ENCODE peak calls at places on chromosomes 3 and 15, in nine cellular contexts. S is A549, N is ovary, P is prostate gland, W is HepG2, Y is right lobe of liver, A is IMR-90, B is spleen, I is tibial nerve. M is an unnamed sample.

GRCh38 chr15:95975212-95975611 is 355.3 kb upstream of the NR2F2 start:
- DNase-seq in S (no peak), A (no peak), B (no peak), P (no peak), N (no peak), W (no peak), I (no peak), Y (no peak), M (no peak)

GRCh38 chr3:133835961-133836360 is 30.3 kb downstream of the SRPRB start:
- DNase-seq in P (no peak), Y (peak), W (no peak), N (no peak), B (no peak), S (no peak), A (no peak), I (no peak), M (no peak)

GRCh38 chr3:136817448-136817847 is 1.5 kb upstream of the SLC35G2 start:
- DNase-seq in Y (no peak), N (no peak), A (peak), P (no peak), I (no peak), S (no peak), B (no peak), W (no peak), M (no peak)

GRCh38 chr15:66603301-66604179 is 37.7 kb upstream of the LCTL start:
- DNase-seq in A (peak), B (peak), W (peak), Y (peak), P (peak), N (peak), S (peak), I (peak), M (peak)

GRCh38 chr3:195117978-195118581 is 152.9 kb downstream of the XXYLT1 start:
- DNase-seq in A (peak), N (no peak), S (no peak), B (no peak), Y (no peak), W (no peak), I (no peak), P (no peak), M (peak)

GRCh38 chr3:84905556-84905920 is 53.3 kb upstream of the CADM2 start:
- DNase-seq in A (no peak), N (no peak), S (no peak), Y (no peak), B (no peak), I (no peak), P (no peak), W (no peak), M (no peak)

GRCh38 chr15:99986297-99987118 is 253.3 kb upstream of the LYSMD4 start:
- DNase-seq in N (no peak), S (no peak), Y (no peak), B (peak), A (no peak), W (no peak), P (no peak), I (no peak), M (peak)

GRCh38 chr3:98885851-98886250 is 15.6 kb downstream of the DCBLD2 start:
- DNase-seq in P (no peak), A (peak), B (no peak), S (no peak), Y (no peak), I (no peak), W (no peak), N (no peak), M (no peak)

GRCh38 chr3:141998674-141999290 is 122.3 kb downstream of the ATP1B3 start:
- DNase-seq in W (peak), S (peak), P (no peak), Y (no peak), A (peak), N (no peak), I (no peak), B (no peak), M (peak)

GRCh38 chr3:41199866-41200668 is 762 bp downstream of the CTNNB1 start:
- DNase-seq in W (no peak), N (peak), S (no peak), B (no peak), P (peak), Y (no peak), A (no peak), I (peak), M (peak)

GRCh38 chr15:31260646-31261265 is 65.9 kb upstream of the KLF13 start:
- DNase-seq in W (no peak), P (no peak), Y (peak), A (no peak), N (no peak), I (no peak), B (peak), S (no peak), M (no peak)

GRCh38 chr3:132180337-132180791 is 136.8 kb upstream of the ACP3 start:
- DNase-seq in Y (no peak), A (peak), P (peak), W (peak), S (peak), I (no peak), B (no peak), N (no peak), M (peak)

GRCh38 chr15:50315814-50316630 is 39.0 kb downstream of the GABPB1 start:
- DNase-seq in I (no peak), N (no peak), Y (no peak), B (no peak), P (no peak), A (peak), S (peak), W (peak), M (peak)

GRCh38 chr15:83320831-83321230 is 36.4 kb upstream of the BNC1 start:
- DNase-seq in I (no peak), A (no peak), Y (no peak), S (peak), B (no peak), N (no peak), P (no peak), W (no peak), M (no peak)

GRCh38 chr3:181510500-181510899 is 201.2 kb upstream of the SOX2 start:
- DNase-seq in B (no peak), S (no peak), W (no peak), P (no peak), I (no peak), N (no peak), A (no peak), Y (no peak), M (no peak)

GRCh38 chr3:106013971-106014370 is 145.2 kb upstream of the CBLB start:
- DNase-seq in P (no peak), S (peak), I (peak), N (no peak), B (no peak), A (peak), Y (no peak), W (no peak), M (peak)

GRCh38 chr3:177335728-177336127 is 138.4 kb upstream of the TBL1XR1 start:
- DNase-seq in S (no peak), Y (no peak), W (no peak), A (peak), I (no peak), B (no peak), N (no peak), P (peak), M (peak)

GRCh38 chr15:78840661-78841060 is 29.4 kb upstream of the ADAMTS7 start:
- DNase-seq in I (no peak), W (no peak), P (no peak), Y (no peak), S (no peak), A (no peak), B (peak), N (no peak), M (peak)

GRCh38 chr3:53941945-53942344 is 50.3 kb upstream of the SELENOK start:
- DNase-seq in A (no peak), P (no peak), S (no peak), I (no peak), N (no peak), Y (no peak), B (no peak), W (no peak), M (no peak)

GRCh38 chr3:55673764-55674163 is 186.7 kb upstream of the WNT5A start:
- DNase-seq in A (no peak), Y (no peak), N (no peak), B (no peak), I (no peak), W (no peak), P (no peak), S (no peak), M (no peak)

GRCh38 chr15:67149859-67150824 is 84.7 kb downstream of the SMAD3 start:
- DNase-seq in W (peak), P (no peak), I (no peak), A (peak), B (no peak), Y (no peak), S (peak), N (peak), M (peak)

DNA sequence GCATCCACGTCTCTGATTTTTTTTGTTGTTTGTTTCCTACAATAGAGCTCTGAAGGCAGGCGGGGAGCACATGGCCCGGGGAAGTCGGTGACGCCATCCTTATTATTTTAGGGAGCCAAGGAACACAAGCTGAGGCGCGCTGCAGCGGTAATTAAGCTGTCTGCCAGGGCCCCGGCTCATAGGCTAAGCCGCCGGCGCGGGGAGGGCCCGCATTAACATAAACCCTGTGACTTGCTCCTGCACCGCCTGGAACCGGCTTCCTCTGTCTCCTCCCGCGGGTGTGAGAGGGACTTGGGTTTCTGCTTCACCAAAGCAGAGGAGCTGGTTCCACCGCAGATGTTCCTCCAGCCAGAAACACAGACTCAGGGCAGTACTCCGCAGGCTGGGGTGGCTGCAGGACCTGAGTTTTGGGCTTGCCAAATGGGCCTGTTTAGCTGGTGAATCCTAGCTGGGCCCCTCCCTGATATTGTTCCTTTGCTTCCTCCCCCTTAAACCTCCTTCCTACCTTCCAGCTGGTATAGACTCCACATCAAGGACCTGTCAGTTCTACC is 25.3 kb downstream of the ANP32A start:
- DNase-seq in A (peak), Y (peak), B (peak), P (peak), W (no peak), S (no peak), N (peak), I (peak), M (no peak)
- H3K4me3 ChIP-seq in A (no peak), Y (no peak), B (no peak), P (no peak), W (no peak), S (no peak), N (no peak), I (peak), M (no peak)

DNA sequence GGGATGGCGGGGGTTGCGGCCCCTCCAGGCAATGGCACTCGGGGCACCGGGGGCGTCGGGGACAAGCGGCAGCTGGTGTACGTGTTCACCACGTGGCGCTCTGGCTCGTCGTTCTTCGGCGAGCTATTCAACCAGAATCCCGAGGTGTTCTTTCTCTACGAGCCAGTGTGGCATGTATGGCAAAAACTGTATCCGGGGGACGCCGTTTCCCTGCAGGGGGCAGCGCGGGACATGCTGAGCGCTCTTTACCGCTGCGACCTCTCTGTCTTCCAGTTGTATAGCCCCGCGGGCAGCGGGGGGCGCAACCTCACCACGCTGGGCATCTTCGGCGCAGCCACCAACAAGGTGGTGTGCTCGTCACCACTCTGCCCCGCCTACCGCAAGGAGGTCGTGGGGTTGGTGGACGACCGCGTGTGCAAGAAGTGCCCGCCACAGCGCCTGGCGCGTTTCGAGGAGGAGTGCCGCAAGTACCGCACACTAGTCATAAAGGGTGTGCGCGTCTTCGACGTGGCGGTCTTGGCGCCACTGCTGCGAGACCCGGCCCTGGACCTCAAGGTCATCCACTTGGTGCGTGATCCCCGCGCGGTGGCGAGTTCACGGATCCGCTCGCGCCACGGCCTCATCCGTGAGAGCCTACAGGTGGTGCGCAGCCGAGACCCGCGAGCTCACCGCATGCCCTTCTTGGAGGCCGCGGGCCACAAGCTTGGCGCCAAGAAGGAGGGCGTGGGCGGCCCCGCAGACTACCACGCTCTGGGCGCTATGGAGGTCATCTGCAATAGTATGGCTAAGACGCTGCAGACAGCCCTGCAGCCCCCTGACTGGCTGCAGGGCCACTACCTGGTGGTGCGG is 1.9 kb downstream of the CHST2 start:
- DNase-seq in Y (peak), S (peak), N (peak), I (no peak), A (peak), P (peak), W (no peak), B (peak), M (peak)
- TF ChIP-seq POLR2A in Y (no peak), S (no peak), N (no peak), I (no peak), A (no peak), P (no peak), W (no peak), B (no peak), M (no peak)

DNA sequence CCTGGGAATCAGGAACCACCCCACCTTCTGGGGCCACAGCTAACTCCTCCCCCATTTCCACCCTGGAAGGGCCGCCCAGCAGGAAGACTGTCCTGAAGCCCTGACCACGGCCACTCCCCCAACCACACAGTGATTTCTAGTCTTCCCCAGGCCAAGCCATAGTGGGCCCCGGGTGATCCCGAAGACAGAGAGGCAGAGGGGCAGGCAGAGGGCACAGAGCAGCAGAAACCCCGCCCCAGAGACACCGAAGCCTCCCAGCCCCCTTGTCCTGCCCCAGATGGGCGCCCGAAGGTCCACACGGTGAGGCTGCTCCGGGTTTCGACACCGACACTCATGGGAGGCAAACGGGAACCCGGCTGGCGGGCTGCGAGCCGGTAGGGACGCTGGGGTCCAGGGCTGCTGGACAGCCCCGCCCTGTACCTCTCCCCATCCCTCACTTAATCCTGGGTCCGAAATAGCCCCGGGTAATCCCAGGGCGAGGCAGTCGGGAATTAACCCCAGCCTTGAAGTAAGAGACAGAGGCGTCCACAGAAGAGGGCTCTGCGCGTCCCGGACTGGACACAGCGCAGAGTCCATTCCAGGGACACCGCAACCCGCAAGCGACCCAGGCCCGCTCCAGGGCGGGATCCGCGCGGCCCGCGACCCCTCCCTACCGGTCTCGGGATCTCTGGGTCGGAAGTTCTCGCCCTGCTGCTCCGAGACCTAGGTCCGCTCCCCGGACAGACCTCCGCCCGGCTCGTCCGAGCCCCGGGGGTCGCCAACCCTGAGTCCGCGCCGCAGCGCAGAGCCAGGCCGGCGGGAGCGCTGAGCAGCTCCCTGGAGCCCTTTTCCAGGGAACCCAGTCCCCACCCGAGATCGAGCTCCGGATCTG is 138.2 kb downstream of the NUP210 start:
- DNase-seq in W (peak), S (peak), P (peak), B (peak), A (no peak), I (no peak), Y (peak), N (peak), M (peak)
- H3K4me3 ChIP-seq in W (peak), S (peak), P (peak), B (peak), A (no peak), I (peak), Y (peak), N (peak), M (no peak)

GRCh38 chr15:34582461-34583357 is 742 bp downstream of the GOLGA8B start:
- DNase-seq in P (no peak), Y (peak), A (peak), B (peak), I (no peak), W (no peak), S (peak), N (no peak), M (peak)

GRCh38 chr15:34584321-34584668 is 844 bp upstream of the GOLGA8B start:
- DNase-seq in I (no peak), Y (peak), A (no peak), B (no peak), W (no peak), N (no peak), S (no peak), P (no peak), M (peak)

GRCh38 chr15:34584996-34585395 is 1.5 kb upstream of the GOLGA8B start:
- DNase-seq in I (no peak), W (no peak), B (no peak), A (no peak), Y (no peak), P (no peak), N (no peak), S (no peak), M (no peak)

GRCh38 chr15:34581043-34581365 is 2.4 kb downstream of the GOLGA8B start:
- DNase-seq in I (no peak), Y (no peak), S (no peak), W (no peak), B (no peak), N (no peak), A (no peak), P (no peak), M (no peak)

GRCh38 chr15:34583399-34584320 is at the start of gene GOLGA8B:
- DNase-seq in S (peak), W (peak), Y (peak), P (peak), A (peak), N (peak), I (peak), B (peak), M (peak)
- TF ChIP-seq POLR2A in S (peak), W (peak), Y (peak), P (no peak), A (no peak), N (no peak), I (no peak), B (no peak), M (peak)

GRCh38 chr3:62260655-62261054 is 112.7 kb downstream of the FEZF2 start:
- DNase-seq in W (no peak), Y (no peak), B (no peak), I (no peak), A (no peak), S (no peak), N (no peak), P (no peak), M (no peak)

GRCh38 chr3:62261800-62262199 is 111.5 kb downstream of the FEZF2 start:
- DNase-seq in N (no peak), A (no peak), Y (no peak), W (no peak), S (no peak), I (no peak), B (no peak), P (no peak), M (no peak)

GRCh38 chr3:62266668-62267283 is 106.6 kb downstream of the FEZF2 start:
- DNase-seq in S (no peak), Y (no peak), A (no peak), B (no peak), I (no peak), W (no peak), N (no peak), P (no peak), M (no peak)

GRCh38 chr3:62261121-62261520 is 112.2 kb downstream of the FEZF2 start:
- DNase-seq in W (no peak), N (no peak), A (no peak), P (peak), I (no peak), Y (no peak), S (no peak), B (no peak), M (no peak)

GRCh38 chr3:62265528-62265927 is 107.8 kb downstream of the FEZF2 start:
- DNase-seq in A (no peak), B (no peak), W (no peak), Y (no peak), N (no peak), I (no peak), S (no peak), P (no peak), M (no peak)
- H3K4me3 ChIP-seq in A (no peak), B (no peak), W (no peak), Y (no peak), N (no peak), I (no peak), S (no peak), P (no peak), M (no peak)

M was measured in NB4.